ENCODE peak calls at places on chromosome 3, in four cellular contexts. One of them, this sample, is unnamed.

GRCh38 chr3:47443611-47443995 is 32.1 kb downstream of the SCAP start:
- DNase-seq in HepG2: peak; percentile 87
- DNase-seq in SK-N-SH: no peak
- DNase-seq in MM.1S: no peak
- DNase-seq in this sample: no peak

GRCh38 chr3:3196148-3196861 is 16.8 kb upstream of the CRBN start:
- DNase-seq in MM.1S: peak; percentile 26
- DNase-seq in SK-N-SH: peak; percentile 6
- DNase-seq in HepG2: no peak
- DNase-seq in this sample: peak; percentile 62

GRCh38 chr3:117734431-117734830 is 1024.9 kb downstream of the TUSC7 start:
- DNase-seq in HepG2: no peak
- DNase-seq in SK-N-SH: no peak
- DNase-seq in MM.1S: no peak
- DNase-seq in this sample: no peak

GRCh38 chr3:31776016-31776415 is 205.0 kb downstream of the OSBPL10 start:
- DNase-seq in HepG2: no peak
- DNase-seq in MM.1S: no peak
- DNase-seq in SK-N-SH: no peak
- DNase-seq in this sample: no peak

GRCh38 chr3:52062499-52062898 is 6.1 kb upstream of the DUSP7 start:
- DNase-seq in SK-N-SH: no peak
- DNase-seq in HepG2: no peak
- DNase-seq in MM.1S: no peak
- DNase-seq in this sample: no peak

GRCh38 chr3:154765241-154765640 is 314.9 kb upstream of the MME start:
- DNase-seq in HepG2: no peak
- DNase-seq in MM.1S: no peak
- DNase-seq in SK-N-SH: no peak
- DNase-seq in this sample: no peak

GRCh38 chr3:108287146-108287545 is 9.2 kb upstream of the HHLA2 start:
- DNase-seq in HepG2: no peak
- DNase-seq in SK-N-SH: no peak
- DNase-seq in MM.1S: no peak
- DNase-seq in this sample: no peak

GRCh38 chr3:76131396-76132153 is 346.2 kb upstream of the ZNF717 start:
- DNase-seq in HepG2: no peak
- DNase-seq in MM.1S: no peak
- DNase-seq in SK-N-SH: no peak
- DNase-seq in this sample: no peak

GRCh38 chr3:53712817-53713388 is 133.3 kb downstream of the CHDH start:
- DNase-seq in SK-N-SH: no peak
- DNase-seq in HepG2: no peak
- DNase-seq in MM.1S: no peak
- DNase-seq in this sample: no peak

GRCh38 chr3:52777127-52777958 is at the start of gene ITIH1:
- DNase-seq in HepG2: no peak
- DNase-seq in MM.1S: no peak
- DNase-seq in SK-N-SH: no peak
- DNase-seq in this sample: no peak

GRCh38 chr3:42300013-42300412 is 34.0 kb upstream of the CCK start:
- DNase-seq in SK-N-SH: no peak
- DNase-seq in HepG2: peak; percentile 10
- DNase-seq in MM.1S: peak; percentile 56
- DNase-seq in this sample: no peak

GRCh38 chr3:158747417-158747816 is 15.2 kb upstream of the RARRES1 start:
- DNase-seq in SK-N-SH: no peak
- DNase-seq in MM.1S: no peak
- DNase-seq in HepG2: no peak
- DNase-seq in this sample: no peak

GRCh38 chr3:28853830-28854229 is 427.0 kb upstream of the RBMS3 start:
- DNase-seq in SK-N-SH: no peak
- DNase-seq in MM.1S: no peak
- DNase-seq in HepG2: no peak
- DNase-seq in this sample: no peak

GRCh38 chr3:106809633-106810460 is 567.4 kb upstream of the CCDC54 start:
- DNase-seq in SK-N-SH: no peak
- DNase-seq in HepG2: no peak
- DNase-seq in MM.1S: peak; percentile 65
- DNase-seq in this sample: no peak

GRCh38 chr3:94671078-94671477 is 608.2 kb downstream of the NSUN3 start:
- DNase-seq in HepG2: no peak
- DNase-seq in MM.1S: no peak
- DNase-seq in SK-N-SH: no peak
- DNase-seq in this sample: no peak

GRCh38 chr3:157502916-157503620 is at the start of gene VEPH1:
- DNase-seq in MM.1S: no peak
- DNase-seq in HepG2: no peak
- DNase-seq in SK-N-SH: peak; percentile 10
- DNase-seq in this sample: no peak

GRCh38 chr3:29370021-29370420 is 89.2 kb downstream of the RBMS3 start:
- DNase-seq in SK-N-SH: no peak
- DNase-seq in HepG2: no peak
- DNase-seq in MM.1S: no peak
- DNase-seq in this sample: no peak

GRCh38 chr3:38114875-38115644 is 21.9 kb downstream of the ACAA1 start:
- DNase-seq in HepG2: no peak
- DNase-seq in MM.1S: no peak
- DNase-seq in SK-N-SH: no peak
- DNase-seq in this sample: no peak

GRCh38 chr3:14725015-14725431 is 50.1 kb downstream of the C3orf20 start:
- DNase-seq in HepG2: no peak
- DNase-seq in MM.1S: no peak
- DNase-seq in SK-N-SH: no peak
- DNase-seq in this sample: no peak

GRCh38 chr3:106482436-106482835 is 613.6 kb upstream of the CBLB start:
- DNase-seq in HepG2: no peak
- DNase-seq in SK-N-SH: no peak
- DNase-seq in MM.1S: no peak
- DNase-seq in this sample: no peak

GRCh38 chr3:171783086-171783485 is 27.2 kb downstream of the PLD1 start:
- DNase-seq in HepG2: no peak
- DNase-seq in MM.1S: no peak
- DNase-seq in SK-N-SH: no peak
- DNase-seq in this sample: no peak

GRCh38 chr3:167318306-167318705 is 61.8 kb downstream of the ZBBX start:
- DNase-seq in SK-N-SH: no peak
- DNase-seq in MM.1S: no peak
- DNase-seq in HepG2: no peak
- DNase-seq in this sample: no peak

GRCh38 chr3:115789480-115789879 is 166.2 kb downstream of the GAP43 start:
- DNase-seq in MM.1S: no peak
- DNase-seq in SK-N-SH: no peak
- DNase-seq in HepG2: no peak
- DNase-seq in this sample: no peak

GRCh38 chr3:115784739-115785571 is 161.6 kb downstream of the GAP43 start:
- DNase-seq in SK-N-SH: peak; percentile 68
- DNase-seq in HepG2: no peak
- DNase-seq in MM.1S: no peak
- DNase-seq in this sample: no peak

GRCh38 chr3:115788921-115789470 is 165.7 kb downstream of the GAP43 start:
- DNase-seq in HepG2: peak; percentile 48
- DNase-seq in MM.1S: no peak
- DNase-seq in SK-N-SH: no peak
- DNase-seq in this sample: no peak

GRCh38 chr3:115785782-115786181 is 162.5 kb downstream of the GAP43 start:
- DNase-seq in HepG2: no peak
- DNase-seq in SK-N-SH: no peak
- DNase-seq in MM.1S: no peak
- DNase-seq in this sample: no peak

DNA sequence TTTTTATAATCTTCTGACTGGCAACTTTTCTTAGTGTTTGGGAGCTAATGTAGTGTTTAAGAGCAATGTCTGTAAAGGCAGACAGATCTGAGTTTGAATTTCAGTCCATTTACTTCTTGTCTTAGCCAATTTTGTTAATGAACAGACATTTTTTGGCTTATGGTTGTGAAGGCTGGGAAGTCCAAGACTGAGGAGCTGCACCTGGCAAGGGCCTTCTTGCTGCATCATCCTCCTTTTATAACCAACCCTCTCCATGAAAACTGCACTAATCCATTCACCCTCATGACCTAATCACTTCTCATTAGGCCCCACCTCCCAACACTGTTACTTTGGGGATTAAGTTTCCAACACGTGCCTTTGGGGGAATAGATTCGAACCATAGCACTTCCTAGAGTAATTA is 164.5 kb downstream of the GAP43 start:
- DNase-seq in HepG2: no peak
- DNase-seq in SK-N-SH: no peak
- DNase-seq in MM.1S: no peak
- DNase-seq in this sample: no peak
- H2AFZ ChIP-seq in HepG2: no peak overlapping the region
- H2AFZ ChIP-seq in SK-N-SH: no peak overlapping the region
- H2AFZ ChIP-seq in MM.1S: no peak overlapping the region
- H2AFZ ChIP-seq in this sample: no peak overlapping the region

GRCh38 chr3:141486416-141486734 is 452 bp upstream of the RASA2 start:
- DNase-seq in MM.1S: no peak
- DNase-seq in HepG2: peak; percentile 56
- DNase-seq in SK-N-SH: no peak
- DNase-seq in this sample: no peak
- H2AFZ ChIP-seq in MM.1S: peak overlapping the region; percentile 57
- H2AFZ ChIP-seq in HepG2: peak overlapping the region; percentile 85
- H2AFZ ChIP-seq in SK-N-SH: peak overlapping the region; percentile 96
- H2AFZ ChIP-seq in this sample: peak overlapping the region; percentile 11

DNA sequence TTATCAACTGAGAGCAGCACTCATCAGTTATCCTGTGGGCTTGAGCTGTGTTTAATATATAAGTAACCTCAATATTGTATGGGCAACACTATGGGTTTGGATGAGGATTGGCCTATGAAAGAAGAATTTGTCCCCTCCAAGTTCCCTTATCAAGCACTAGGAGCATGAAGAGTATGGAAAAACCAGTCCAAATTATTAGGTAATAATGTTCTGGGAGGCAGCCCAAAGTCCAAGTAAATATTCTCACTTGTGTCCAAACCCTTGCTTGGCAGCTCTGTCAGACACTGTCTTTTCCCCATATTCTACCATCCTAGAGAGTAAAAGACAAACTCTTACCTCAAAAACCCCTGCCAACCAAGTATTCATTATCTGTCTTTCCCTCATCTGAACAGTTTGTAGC is 90.0 kb upstream of the PHLDB2 start:
- DNase-seq in SK-N-SH: no peak
- DNase-seq in MM.1S: no peak
- DNase-seq in HepG2: peak; percentile 67
- DNase-seq in this sample: no peak
- H2AFZ ChIP-seq in SK-N-SH: peak overlapping the region; percentile 33
- H2AFZ ChIP-seq in MM.1S: no peak overlapping the region
- H2AFZ ChIP-seq in HepG2: no peak overlapping the region
- H2AFZ ChIP-seq in this sample: no peak overlapping the region

GRCh38 chr3:193847402-193847801 is 254.4 kb downstream of the OPA1 start:
- DNase-seq in SK-N-SH: no peak
- DNase-seq in MM.1S: no peak
- DNase-seq in HepG2: no peak
- DNase-seq in this sample: no peak
- H2AFZ ChIP-seq in SK-N-SH: no peak overlapping the region
- H2AFZ ChIP-seq in MM.1S: no peak overlapping the region
- H2AFZ ChIP-seq in HepG2: no peak overlapping the region
- H2AFZ ChIP-seq in this sample: no peak overlapping the region

DNA sequence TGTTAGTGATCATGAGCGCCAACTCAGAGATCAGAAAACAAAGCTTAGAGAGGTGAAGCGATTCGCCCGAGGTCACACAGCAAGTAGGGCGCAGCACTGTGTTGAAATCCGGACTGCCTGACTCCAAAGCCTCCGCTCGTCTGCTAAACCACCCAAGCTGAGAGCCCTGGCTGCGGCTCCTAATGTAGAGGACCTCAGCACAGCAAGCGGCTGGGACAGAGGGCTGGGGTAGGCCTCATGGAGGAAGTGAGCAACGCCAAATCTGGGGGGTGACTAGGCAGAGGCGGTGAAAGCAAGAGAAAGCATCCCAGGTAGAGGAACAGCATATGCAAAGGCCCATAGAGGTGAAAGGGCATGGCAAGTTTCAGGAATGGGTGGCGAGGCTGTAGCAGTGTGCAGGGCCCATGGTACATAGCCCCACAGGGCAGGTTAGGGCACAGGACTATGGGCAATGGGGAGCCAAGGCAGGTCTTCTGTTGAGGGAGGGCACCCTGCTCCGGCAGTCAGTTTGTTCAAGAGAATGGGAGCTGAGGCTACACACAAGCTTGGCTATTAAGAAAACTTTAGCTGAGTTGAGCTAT is 795 bp upstream of the CFAP92 start:
- DNase-seq in MM.1S: no peak
- DNase-seq in HepG2: no peak
- DNase-seq in SK-N-SH: no peak
- DNase-seq in this sample: no peak
- H2AFZ ChIP-seq in MM.1S: peak overlapping the region; percentile 80
- H2AFZ ChIP-seq in HepG2: no peak overlapping the region
- H2AFZ ChIP-seq in SK-N-SH: no peak overlapping the region
- H2AFZ ChIP-seq in this sample: peak overlapping the region; percentile 30

GRCh38 chr3:112779558-112780480 is 66.8 kb downstream of the CD200R1L start:
- DNase-seq in HepG2: no peak
- DNase-seq in SK-N-SH: no peak
- DNase-seq in MM.1S: no peak
- DNase-seq in this sample: no peak

GRCh38 chr3:112785321-112786001 is 61.2 kb downstream of the CD200R1L start:
- DNase-seq in MM.1S: no peak
- DNase-seq in SK-N-SH: no peak
- DNase-seq in HepG2: no peak
- DNase-seq in this sample: no peak

GRCh38 chr3:112786002-112786590 is 60.6 kb downstream of the CD200R1L start:
- DNase-seq in HepG2: no peak
- DNase-seq in MM.1S: no peak
- DNase-seq in SK-N-SH: peak; percentile 12
- DNase-seq in this sample: no peak

GRCh38 chr3:112781611-112782010 is 65.1 kb downstream of the CD200R1L start:
- DNase-seq in SK-N-SH: no peak
- DNase-seq in HepG2: no peak
- DNase-seq in MM.1S: no peak
- DNase-seq in this sample: no peak

DNA sequence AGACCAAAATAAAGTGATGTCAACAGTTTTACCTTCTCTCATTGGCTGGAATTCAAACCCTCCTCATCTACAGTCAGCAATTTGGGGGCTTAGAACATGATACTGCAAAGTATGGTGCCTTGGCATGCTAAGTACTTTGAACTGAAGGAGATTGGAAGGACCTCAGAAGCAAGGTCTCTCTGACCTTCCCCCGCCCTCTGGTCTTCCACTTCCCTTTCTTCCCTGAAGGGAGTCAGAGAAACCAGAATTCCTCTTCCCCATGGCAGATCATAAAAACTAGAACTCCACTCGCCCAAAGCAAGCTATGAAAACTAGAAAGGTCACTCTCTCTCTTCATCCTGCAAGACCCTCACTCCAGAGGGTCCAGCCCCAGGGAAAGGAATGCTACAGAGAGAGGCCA is 64.2 kb downstream of the CD200R1L start:
- DNase-seq in MM.1S: no peak
- DNase-seq in HepG2: no peak
- DNase-seq in SK-N-SH: no peak
- DNase-seq in this sample: no peak
- H2AFZ ChIP-seq in MM.1S: no peak overlapping the region
- H2AFZ ChIP-seq in HepG2: no peak overlapping the region
- H2AFZ ChIP-seq in SK-N-SH: no peak overlapping the region
- H2AFZ ChIP-seq in this sample: no peak overlapping the region

This sample was measured in H1.